ENCODE peak calls at places on chromosomes 5 and 9, in four cellular contexts. W is MM.1S, Q is mammary epithelial cell, L is pancreas. P is an unnamed sample.

GRCh38 chr9:92961627-92962302 is 14.4 kb downstream of the FGD3 start:
- DNase-seq in W (no peak), L (no peak), Q (no peak), P (no peak)

GRCh38 chr5:116585227-116585626 is 10.6 kb upstream of the SEMA6A start:
- DNase-seq in L (no peak), W (no peak), Q (no peak), P (peak; percentile 82)

GRCh38 chr5:131068893-131069643 is 96.0 kb downstream of the HINT1 start:
- DNase-seq in L (no peak), Q (no peak), W (peak; percentile 94), P (no peak)

GRCh38 chr9:129317179-129318011 is 139.3 kb upstream of the IER5L start:
- DNase-seq in W (no peak), L (peak; percentile 19), Q (no peak), P (no peak)

GRCh38 chr9:129285979-129286772 is 108.1 kb upstream of the IER5L start:
- DNase-seq in W (no peak), L (no peak), Q (no peak), P (no peak)

GRCh38 chr5:3006961-3007551 is 255.6 kb upstream of the IRX2 start:
- DNase-seq in W (no peak), Q (no peak), L (no peak), P (no peak)

GRCh38 chr9:134163374-134164196 is 779 bp downstream of the RNU6ATAC start:
- DNase-seq in W (peak; percentile 70), Q (peak; percentile 25), L (peak; percentile 58), P (peak; percentile 41)

GRCh38 chr9:2991292-2991691 is 147.4 kb upstream of the PUM3 start:
- DNase-seq in W (no peak), Q (no peak), L (no peak), P (no peak)

GRCh38 chr9:136191549-136192286 is 13.2 kb downstream of the LHX3 start:
- DNase-seq in W (no peak), Q (no peak), L (no peak), P (no peak)

GRCh38 chr9:105842023-105842644 is 147.8 kb downstream of the TMEM38B start:
- DNase-seq in Q (peak; percentile 27), L (no peak), W (peak; percentile 60), P (peak; percentile 50)

GRCh38 chr9:81086421-81086820 is 602.9 kb downstream of the TLE1 start:
- DNase-seq in L (no peak), W (no peak), Q (no peak), P (no peak)

GRCh38 chr9:131773911-131774379 is 34.1 kb upstream of the RAPGEF1 start:
- DNase-seq in W (peak; percentile 49), Q (peak; percentile 47), L (peak; percentile 60), P (peak; percentile 29)

GRCh38 chr5:6732634-6733410 is 19.6 kb downstream of the TENT4A start:
- DNase-seq in L (no peak), W (no peak), Q (peak; percentile 58), P (peak; percentile 25)

GRCh38 chr5:57650360-57651069 is 167.9 kb upstream of the ACTBL2 start:
- DNase-seq in L (peak; percentile 17), Q (peak; percentile 74), W (peak; percentile 65), P (peak; percentile 76)

GRCh38 chr9:122180633-122181032 is 20.9 kb downstream of the MORN5 start:
- DNase-seq in W (no peak), Q (peak; percentile 76), L (no peak), P (peak; percentile 77)

GRCh38 chr5:116563909-116564308 is 10.7 kb downstream of the SEMA6A start:
- DNase-seq in Q (no peak), L (no peak), W (no peak), P (no peak)

GRCh38 chr5:16666861-16667481 is 50.2 kb upstream of the RETREG1 start:
- DNase-seq in L (peak; percentile 56), Q (no peak), W (no peak), P (no peak)

GRCh38 chr5:1007681-1008450 is 736 bp upstream of the NKD2 start:
- DNase-seq in W (no peak), Q (no peak), L (peak; percentile 17), P (no peak)

GRCh38 chr9:126860757-126861466 is 473 bp downstream of the ZBTB34 start:
- DNase-seq in L (peak; percentile 37), W (peak; percentile 16), Q (peak; percentile 33), P (no peak)

GRCh38 chr9:128251701-128252100 is 24.1 kb downstream of the GOLGA2 start:
- DNase-seq in L (no peak), Q (no peak), W (no peak), P (no peak)

GRCh38 chr9:81879501-81879916 is 48.7 kb upstream of the SPATA31D4 start:
- DNase-seq in W (no peak), L (no peak), Q (no peak), P (peak; percentile 57)

GRCh38 chr9:111096051-111096450 is 57.8 kb upstream of the LPAR1 start:
- DNase-seq in Q (no peak), W (no peak), L (no peak), P (no peak)

GRCh38 chr5:59588922-59589321 is 304.6 kb downstream of the PDE4D start:
- DNase-seq in W (no peak), Q (peak; percentile 64), L (no peak), P (peak; percentile 80)

GRCh38 chr5:38078161-38078560 is 180.2 kb upstream of the EGFLAM start:
- DNase-seq in Q (peak; percentile 6), L (no peak), W (no peak), P (peak; percentile 28)

GRCh38 chr5:173320259-173320658 is 8.0 kb downstream of the STC2 start:
- DNase-seq in Q (no peak), L (no peak), W (no peak), P (no peak)
- TF ChIP-seq CTCF in Q (no peak), L (no peak), W (no peak), P (no peak)

GRCh38 chr5:134006119-134006514 is 1.3 kb upstream of the VDAC1 start:
- DNase-seq in W (no peak), L (no peak), Q (no peak), P (no peak)

GRCh38 chr5:134007581-134008256 is 2.9 kb upstream of the VDAC1 start:
- DNase-seq in L (no peak), W (no peak), Q (no peak), P (no peak)

GRCh38 chr5:134003957-134004625 is 684 bp downstream of the VDAC1 start:
- DNase-seq in L (peak; percentile 54), W (peak; percentile 45), Q (peak; percentile 52), P (no peak)

GRCh38 chr5:134004626-134005414 is at the start of gene VDAC1:
- DNase-seq in W (peak; percentile 74), Q (peak; percentile 86), L (peak; percentile 78), P (peak; percentile 65)

DNA sequence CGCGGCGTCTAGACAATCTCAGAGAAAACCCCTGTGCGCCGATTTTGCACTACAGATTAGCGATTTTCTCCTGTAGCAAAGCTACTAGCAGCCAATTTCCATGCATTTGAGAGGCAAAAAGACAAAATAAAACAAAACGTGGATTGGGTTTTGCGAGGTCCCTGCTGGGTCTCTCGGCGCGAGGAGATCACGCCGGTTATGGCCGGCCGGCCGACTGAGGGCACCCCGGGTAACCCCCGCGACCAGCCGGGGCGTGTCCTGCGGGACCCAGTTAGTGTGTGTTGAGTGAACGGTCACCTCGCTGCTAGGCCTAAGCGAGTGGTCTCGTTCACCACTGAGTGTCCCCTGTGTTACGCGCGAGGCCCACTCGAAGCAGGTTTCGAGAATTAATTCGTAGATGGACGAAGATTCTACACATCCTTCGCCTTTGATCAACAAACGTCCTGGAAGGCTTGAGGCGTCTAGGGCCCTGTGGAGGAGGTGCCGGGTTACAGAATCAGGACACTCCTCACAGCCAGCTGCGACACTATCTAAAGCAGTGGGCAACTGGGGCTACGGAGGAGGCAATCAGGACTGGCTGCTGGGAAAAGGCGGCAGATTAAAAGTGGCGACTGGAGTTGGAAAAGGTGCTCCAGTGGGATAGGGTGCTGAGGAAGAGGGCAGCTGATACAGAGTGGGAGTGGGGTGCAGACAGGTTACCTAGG is 792 bp upstream of the VDAC1 start:
- DNase-seq in Q (no peak), W (no peak), L (no peak), P (no peak)
- TF ChIP-seq CTCF in Q (no peak), W (no peak), L (no peak), P (peak; percentile 3)

GRCh38 chr5:52989781-52990530 is 804 bp downstream of the ITGA2 start:
- DNase-seq in W (peak; percentile 39), Q (no peak), L (peak; percentile 44), P (no peak)
- TF ChIP-seq CTCF in W (peak; percentile 41), Q (peak; percentile 46), L (no peak), P (peak; percentile 31)

DNA sequence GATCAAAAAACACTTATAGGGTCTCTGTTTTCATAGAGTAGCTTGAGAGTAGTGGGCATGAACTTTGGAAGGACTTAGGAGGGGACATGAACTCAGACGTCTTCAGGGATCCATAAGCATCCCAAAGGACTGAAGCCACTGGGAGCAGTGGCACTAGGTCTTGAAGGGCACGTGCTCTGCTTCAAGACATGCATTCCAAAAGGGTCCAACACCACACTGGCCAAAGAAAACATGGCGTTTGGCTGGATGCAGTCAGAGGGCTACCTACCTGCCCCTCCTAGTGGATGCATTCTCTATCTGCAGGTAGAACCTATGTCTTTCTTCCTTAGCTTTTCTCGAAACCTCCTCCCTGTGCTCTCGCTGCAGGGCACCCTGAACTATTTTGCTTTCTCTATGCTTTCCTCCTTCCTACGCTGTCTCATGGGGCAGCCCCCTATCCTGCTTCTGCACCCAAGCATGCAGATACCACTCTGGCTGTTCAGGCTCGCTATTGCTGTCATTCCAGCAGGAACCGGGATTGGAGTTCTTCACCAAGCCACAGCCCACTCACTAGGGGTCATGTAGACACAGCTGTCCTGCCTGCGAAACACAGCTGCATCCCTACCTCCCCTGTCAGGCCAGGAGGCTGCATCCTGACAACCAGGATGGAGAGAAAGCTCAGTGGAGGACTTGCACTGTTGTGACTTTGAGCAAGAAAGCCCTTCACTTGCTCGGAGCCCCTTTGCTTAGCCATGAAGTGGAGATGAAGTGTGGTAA is 11.9 kb downstream of the FAM240B start:
- DNase-seq in W (peak; percentile 14), L (no peak), Q (no peak), P (no peak)
- TF ChIP-seq CTCF in W (peak; percentile 44), L (no peak), Q (peak; percentile 46), P (peak; percentile 53)

DNA sequence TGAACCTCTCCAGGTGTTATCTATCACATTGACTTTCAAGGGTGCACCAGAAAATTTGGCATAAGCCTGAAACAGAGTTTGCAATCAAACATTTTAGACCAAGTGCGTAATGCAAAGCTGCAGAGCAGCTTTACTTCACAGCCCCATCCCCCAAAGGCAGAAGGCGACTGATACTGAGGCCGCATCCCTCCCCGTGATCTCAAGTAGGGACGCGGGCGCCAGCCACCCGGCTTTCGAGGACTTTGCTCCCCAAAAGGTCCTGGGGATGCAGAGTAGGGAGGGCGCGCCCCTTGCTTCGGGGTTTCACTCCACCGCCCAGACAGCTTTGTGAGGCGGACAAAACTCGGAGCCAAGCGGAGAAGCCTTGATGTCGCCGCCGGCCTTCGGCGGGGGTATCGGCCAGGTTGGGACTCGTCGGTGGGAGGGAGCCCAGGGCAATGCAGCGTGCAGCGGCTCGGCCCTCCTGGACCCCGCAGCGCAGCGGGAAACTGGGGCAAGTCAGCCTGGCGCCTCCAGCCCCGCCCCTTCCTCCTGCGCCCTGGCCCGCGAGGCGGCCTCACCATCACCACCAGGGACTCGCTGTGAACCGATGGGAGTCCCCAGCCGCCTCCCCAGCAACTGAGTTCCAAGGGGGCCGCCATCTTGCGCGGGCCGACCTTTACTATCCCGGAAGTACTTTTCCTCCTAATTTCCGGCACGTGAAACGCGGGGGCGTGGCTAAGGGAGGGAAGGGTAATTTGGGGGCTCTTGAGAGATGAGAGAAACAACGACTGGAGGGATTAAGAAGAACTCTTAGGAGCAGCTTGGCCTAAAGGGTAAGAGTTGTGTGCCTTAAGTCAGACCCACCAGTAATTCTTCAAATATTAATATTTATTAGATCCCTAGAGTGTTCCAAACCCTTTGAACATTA is at the start of gene MTX3:
- DNase-seq in W (peak; percentile 92), Q (peak; percentile 79), L (peak; percentile 77), P (peak; percentile 65)
- TF ChIP-seq CTCF in W (no peak), Q (no peak), L (no peak), P (no peak)

P was measured in bronchial epithelial cell.